ENCODE peak calls at places on chromosomes 13 and 19, in seven cellular contexts. I is stimulated activated CD8-positive, alpha-beta memory T cell treated with anti-CD3 and anti-CD28 coated beads, Interleukin-4, amount 100 ng/mL, for 24 hours; R is neural crest cell; E is GM18507; C is SW480; P is body of pancreas; A is nucleus accumbens. Z is an unnamed sample.

GRCh38 chr19:11361037-11361770 is 6.0 kb downstream of the PLPPR2 start:
- DNase-seq in A (no peak), R (peak; percentile 85), I (no peak), P (peak; percentile 79), C (peak; percentile 84), E (no peak), Z (peak; percentile 78)

GRCh38 chr13:40077396-40078027 is 422.1 kb downstream of the COG6 start:
- DNase-seq in I (no peak), R (no peak), C (no peak), A (no peak), P (no peak), E (no peak), Z (no peak)

GRCh38 chr13:100566543-100566942 is 22.0 kb downstream of the GGACT start:
- DNase-seq in I (no peak), E (no peak), C (peak; percentile 34), R (no peak), A (no peak), P (no peak), Z (no peak)

GRCh38 chr13:79401259-79402071 is 4.6 kb downstream of the RBM26 start:
- DNase-seq in A (no peak), R (no peak), E (no peak), I (no peak), P (no peak), C (no peak), Z (no peak)

GRCh38 chr13:52141299-52141698 is 12.4 kb upstream of the NEK5 start:
- DNase-seq in C (no peak), R (no peak), E (no peak), A (no peak), I (no peak), P (no peak), Z (no peak)

GRCh38 chr13:61664821-61665705 is 249.4 kb upstream of the PCDH20 start:
- DNase-seq in R (peak; percentile 4), E (no peak), A (no peak), C (no peak), P (peak; percentile 43), I (no peak), Z (no peak)

GRCh38 chr13:39405596-39405995 is 197.4 kb downstream of the LHFPL6 start:
- DNase-seq in I (no peak), R (no peak), P (no peak), C (peak; percentile 50), A (no peak), E (no peak), Z (no peak)

GRCh38 chr19:45791744-45792481 is 732 bp downstream of the DMWD start:
- DNase-seq in E (no peak), R (no peak), C (no peak), A (no peak), I (no peak), P (no peak), Z (no peak)

GRCh38 chr19:50510121-50510670 is 795 bp downstream of the JOSD2 start:
- DNase-seq in R (peak; percentile 50), C (no peak), I (no peak), E (no peak), P (no peak), A (no peak), Z (no peak)

GRCh38 chr13:78609464-78610205 is 6.3 kb upstream of the POU4F1 start:
- DNase-seq in I (no peak), P (peak; percentile 23), A (no peak), C (no peak), E (no peak), R (no peak), Z (peak; percentile 35)

GRCh38 chr19:35360880-35361420 is 2.7 kb downstream of the FFAR3 start:
- DNase-seq in P (no peak), A (no peak), R (no peak), I (no peak), E (no peak), C (no peak), Z (no peak)

Z was measured in Caco-2.